ENCODE peak calls at places on chromosomes 1 and 21, in eight cellular contexts. One of them, this sample, is unnamed.
A peak's percentile ranks its signal among the peaks of the same experiment; 100 is the strongest.

GRCh38 chr1:204358145-204358544 is 1.6 kb downstream of the PLEKHA6 start:
- DNase-seq in fibroblast of the aortic adventitia: no peak
- DNase-seq in fibroblast of mammary gland: no peak
- DNase-seq in left ventricle myocardium inferior: no peak
- DNase-seq in body of pancreas: no peak
- DNase-seq in CD8-positive, alpha-beta T cell: no peak
- DNase-seq in Panc1: no peak
- DNase-seq in AG04450: no peak
- DNase-seq in this sample: no peak

GRCh38 chr1:7404046-7404742 is 366.9 kb upstream of the VAMP3 start:
- DNase-seq in fibroblast of the aortic adventitia: no peak
- DNase-seq in fibroblast of mammary gland: no peak
- DNase-seq in left ventricle myocardium inferior: no peak
- DNase-seq in body of pancreas: no peak
- DNase-seq in CD8-positive, alpha-beta T cell: no peak
- DNase-seq in Panc1: no peak
- DNase-seq in AG04450: no peak
- DNase-seq in this sample: no peak

GRCh38 chr1:233613252-233614172 is at the start of gene KCNK1:
- DNase-seq in fibroblast of the aortic adventitia: peak; percentile 94
- DNase-seq in fibroblast of mammary gland: peak; percentile 95
- DNase-seq in left ventricle myocardium inferior: peak; percentile 51
- DNase-seq in body of pancreas: peak; percentile 85
- DNase-seq in CD8-positive, alpha-beta T cell: no peak
- DNase-seq in Panc1: no peak
- DNase-seq in AG04450: no peak
- DNase-seq in this sample: peak; percentile 88

GRCh38 chr1:110255388-110255787 is 45.3 kb downstream of the KCNC4 start:
- DNase-seq in fibroblast of the aortic adventitia: no peak
- DNase-seq in fibroblast of mammary gland: no peak
- DNase-seq in left ventricle myocardium inferior: no peak
- DNase-seq in body of pancreas: no peak
- DNase-seq in CD8-positive, alpha-beta T cell: no peak
- DNase-seq in Panc1: no peak
- DNase-seq in AG04450: no peak
- DNase-seq in this sample: no peak

GRCh38 chr1:176696109-176696508 is 233.1 kb downstream of the PAPPA2 start:
- DNase-seq in fibroblast of the aortic adventitia: no peak
- DNase-seq in fibroblast of mammary gland: peak; percentile 73
- DNase-seq in left ventricle myocardium inferior: no peak
- DNase-seq in body of pancreas: peak; percentile 69
- DNase-seq in CD8-positive, alpha-beta T cell: no peak
- DNase-seq in Panc1: no peak
- DNase-seq in AG04450: no peak
- DNase-seq in this sample: peak; percentile 31

GRCh38 chr1:82697965-82698364 is 897.2 kb downstream of the ADGRL2 start:
- DNase-seq in fibroblast of the aortic adventitia: no peak
- DNase-seq in fibroblast of mammary gland: no peak
- DNase-seq in left ventricle myocardium inferior: no peak
- DNase-seq in body of pancreas: no peak
- DNase-seq in CD8-positive, alpha-beta T cell: no peak
- DNase-seq in Panc1: no peak
- DNase-seq in AG04450: no peak
- DNase-seq in this sample: no peak

GRCh38 chr1:230270185-230270939 is 155.8 kb downstream of the PGBD5 start:
- DNase-seq in fibroblast of the aortic adventitia: peak; percentile 78
- DNase-seq in fibroblast of mammary gland: no peak
- DNase-seq in left ventricle myocardium inferior: no peak
- DNase-seq in body of pancreas: no peak
- DNase-seq in CD8-positive, alpha-beta T cell: no peak
- DNase-seq in Panc1: no peak
- DNase-seq in AG04450: no peak
- DNase-seq in this sample: no peak

GRCh38 chr1:90335566-90335965 is 340.7 kb downstream of the ZNF326 start:
- DNase-seq in fibroblast of the aortic adventitia: no peak
- DNase-seq in fibroblast of mammary gland: no peak
- DNase-seq in left ventricle myocardium inferior: no peak
- DNase-seq in body of pancreas: no peak
- DNase-seq in CD8-positive, alpha-beta T cell: no peak
- DNase-seq in Panc1: no peak
- DNase-seq in AG04450: no peak
- DNase-seq in this sample: peak; percentile 17

GRCh38 chr1:25573961-25574360 is 30.6 kb downstream of the LDLRAP1 start:
- DNase-seq in fibroblast of the aortic adventitia: no peak
- DNase-seq in fibroblast of mammary gland: no peak
- DNase-seq in left ventricle myocardium inferior: no peak
- DNase-seq in body of pancreas: no peak
- DNase-seq in CD8-positive, alpha-beta T cell: no peak
- DNase-seq in Panc1: no peak
- DNase-seq in AG04450: no peak
- DNase-seq in this sample: no peak

GRCh38 chr1:209456878-209457277 is 126.6 kb upstream of the CAMK1G start:
- DNase-seq in fibroblast of the aortic adventitia: no peak
- DNase-seq in fibroblast of mammary gland: peak; percentile 22
- DNase-seq in left ventricle myocardium inferior: no peak
- DNase-seq in body of pancreas: no peak
- DNase-seq in CD8-positive, alpha-beta T cell: no peak
- DNase-seq in Panc1: no peak
- DNase-seq in AG04450: no peak
- DNase-seq in this sample: no peak

GRCh38 chr1:203281851-203282661 is 23.3 kb upstream of the BTG2 start:
- DNase-seq in fibroblast of the aortic adventitia: no peak
- DNase-seq in fibroblast of mammary gland: no peak
- DNase-seq in left ventricle myocardium inferior: no peak
- DNase-seq in body of pancreas: no peak
- DNase-seq in CD8-positive, alpha-beta T cell: no peak
- DNase-seq in Panc1: no peak
- DNase-seq in AG04450: no peak
- DNase-seq in this sample: no peak

GRCh38 chr1:24045766-24046165 is 65.6 kb upstream of the SRSF10 start:
- DNase-seq in fibroblast of the aortic adventitia: peak; percentile 69
- DNase-seq in fibroblast of mammary gland: peak; percentile 58
- DNase-seq in left ventricle myocardium inferior: no peak
- DNase-seq in body of pancreas: no peak
- DNase-seq in CD8-positive, alpha-beta T cell: no peak
- DNase-seq in Panc1: no peak
- DNase-seq in AG04450: no peak
- DNase-seq in this sample: no peak

GRCh38 chr1:172699111-172699510 is 40.2 kb downstream of the FASLG start:
- DNase-seq in fibroblast of the aortic adventitia: peak; percentile 22
- DNase-seq in fibroblast of mammary gland: peak; percentile 30
- DNase-seq in left ventricle myocardium inferior: no peak
- DNase-seq in body of pancreas: no peak
- DNase-seq in CD8-positive, alpha-beta T cell: peak; percentile 65
- DNase-seq in Panc1: no peak
- DNase-seq in AG04450: no peak
- DNase-seq in this sample: peak; percentile 71

GRCh38 chr1:98078586-98078985 is 157.8 kb upstream of the DPYD start:
- DNase-seq in fibroblast of the aortic adventitia: peak; percentile 19
- DNase-seq in fibroblast of mammary gland: peak; percentile 60
- DNase-seq in left ventricle myocardium inferior: no peak
- DNase-seq in body of pancreas: no peak
- DNase-seq in CD8-positive, alpha-beta T cell: no peak
- DNase-seq in Panc1: no peak
- DNase-seq in AG04450: no peak
- DNase-seq in this sample: no peak

GRCh38 chr1:153774780-153775431 is at the start of gene SLC27A3:
- DNase-seq in fibroblast of the aortic adventitia: peak; percentile 79
- DNase-seq in fibroblast of mammary gland: peak; percentile 64
- DNase-seq in left ventricle myocardium inferior: peak; percentile 86
- DNase-seq in body of pancreas: peak; percentile 59
- DNase-seq in CD8-positive, alpha-beta T cell: no peak
- DNase-seq in Panc1: no peak
- DNase-seq in AG04450: no peak
- DNase-seq in this sample: peak; percentile 43

GRCh38 chr1:111598534-111598933 is 21.1 kb upstream of the RAP1A start:
- DNase-seq in fibroblast of the aortic adventitia: no peak
- DNase-seq in fibroblast of mammary gland: no peak
- DNase-seq in left ventricle myocardium inferior: no peak
- DNase-seq in body of pancreas: no peak
- DNase-seq in CD8-positive, alpha-beta T cell: no peak
- DNase-seq in Panc1: no peak
- DNase-seq in AG04450: no peak
- DNase-seq in this sample: no peak

GRCh38 chr1:147243228-147243685 is 773 bp downstream of the CHD1L start:
- DNase-seq in fibroblast of the aortic adventitia: no peak
- DNase-seq in fibroblast of mammary gland: no peak
- DNase-seq in left ventricle myocardium inferior: peak; percentile 27
- DNase-seq in body of pancreas: peak; percentile 39
- DNase-seq in CD8-positive, alpha-beta T cell: no peak
- DNase-seq in Panc1: no peak
- DNase-seq in AG04450: no peak
- DNase-seq in this sample: no peak

GRCh38 chr1:59814901-59815825 is at the start of gene HOOK1:
- DNase-seq in fibroblast of the aortic adventitia: no peak
- DNase-seq in fibroblast of mammary gland: no peak
- DNase-seq in left ventricle myocardium inferior: no peak
- DNase-seq in body of pancreas: peak; percentile 46
- DNase-seq in CD8-positive, alpha-beta T cell: no peak
- DNase-seq in Panc1: no peak
- DNase-seq in AG04450: no peak
- DNase-seq in this sample: no peak

GRCh38 chr1:206713070-206713469 is 28.4 kb downstream of the MAPKAPK2 start:
- DNase-seq in fibroblast of the aortic adventitia: no peak
- DNase-seq in fibroblast of mammary gland: no peak
- DNase-seq in left ventricle myocardium inferior: no peak
- DNase-seq in body of pancreas: no peak
- DNase-seq in CD8-positive, alpha-beta T cell: no peak
- DNase-seq in Panc1: no peak
- DNase-seq in AG04450: no peak
- DNase-seq in this sample: no peak

GRCh38 chr1:175757381-175758015 is 14.1 kb upstream of the TNR start:
- DNase-seq in fibroblast of the aortic adventitia: no peak
- DNase-seq in fibroblast of mammary gland: peak; percentile 1
- DNase-seq in left ventricle myocardium inferior: no peak
- DNase-seq in body of pancreas: peak; percentile 47
- DNase-seq in CD8-positive, alpha-beta T cell: no peak
- DNase-seq in Panc1: peak; percentile 24
- DNase-seq in AG04450: no peak
- DNase-seq in this sample: no peak

GRCh38 chr21:45020629-45021427 is 53.6 kb upstream of the ADARB1 start:
- DNase-seq in fibroblast of the aortic adventitia: no peak
- DNase-seq in fibroblast of mammary gland: no peak
- DNase-seq in left ventricle myocardium inferior: peak; percentile 19
- DNase-seq in body of pancreas: peak; percentile 7
- DNase-seq in CD8-positive, alpha-beta T cell: no peak
- DNase-seq in Panc1: no peak
- DNase-seq in AG04450: no peak
- DNase-seq in this sample: no peak

GRCh38 chr1:202010042-202011015 is at the start of gene ELF3:
- DNase-seq in fibroblast of the aortic adventitia: no peak
- DNase-seq in fibroblast of mammary gland: no peak
- DNase-seq in left ventricle myocardium inferior: no peak
- DNase-seq in body of pancreas: peak; percentile 99
- DNase-seq in CD8-positive, alpha-beta T cell: no peak
- DNase-seq in Panc1: no peak
- DNase-seq in AG04450: no peak
- DNase-seq in this sample: no peak
- H3K4me3 ChIP-seq in fibroblast of the aortic adventitia: no peak within 1 kb of the TSS
- H3K4me3 ChIP-seq in fibroblast of mammary gland: no peak within 1 kb of the TSS
- H3K4me3 ChIP-seq in left ventricle myocardium inferior: no peak within 1 kb of the TSS
- H3K4me3 ChIP-seq in body of pancreas: peak within 1 kb of the TSS; percentile 75
- H3K4me3 ChIP-seq in CD8-positive, alpha-beta T cell: no peak within 1 kb of the TSS
- H3K4me3 ChIP-seq in Panc1: peak within 1 kb of the TSS; percentile 72
- H3K4me3 ChIP-seq in AG04450: no peak within 1 kb of the TSS
- H3K4me3 ChIP-seq in this sample: no peak within 1 kb of the TSS

GRCh38 chr1:227469708-227470107 is 93.6 kb upstream of the ZNF678 start:
- DNase-seq in fibroblast of the aortic adventitia: no peak
- DNase-seq in fibroblast of mammary gland: no peak
- DNase-seq in left ventricle myocardium inferior: no peak
- DNase-seq in body of pancreas: no peak
- DNase-seq in CD8-positive, alpha-beta T cell: no peak
- DNase-seq in Panc1: no peak
- DNase-seq in AG04450: no peak
- DNase-seq in this sample: no peak

GRCh38 chr1:227459977-227460376 is 103.4 kb upstream of the ZNF678 start:
- DNase-seq in fibroblast of the aortic adventitia: no peak
- DNase-seq in fibroblast of mammary gland: no peak
- DNase-seq in left ventricle myocardium inferior: no peak
- DNase-seq in body of pancreas: no peak
- DNase-seq in CD8-positive, alpha-beta T cell: no peak
- DNase-seq in Panc1: no peak
- DNase-seq in AG04450: no peak
- DNase-seq in this sample: no peak

GRCh38 chr1:227466039-227466645 is 97.2 kb upstream of the ZNF678 start:
- DNase-seq in fibroblast of the aortic adventitia: no peak
- DNase-seq in fibroblast of mammary gland: no peak
- DNase-seq in left ventricle myocardium inferior: no peak
- DNase-seq in body of pancreas: no peak
- DNase-seq in CD8-positive, alpha-beta T cell: no peak
- DNase-seq in Panc1: no peak
- DNase-seq in AG04450: no peak
- DNase-seq in this sample: no peak

GRCh38 chr1:227470688-227471087 is 92.7 kb upstream of the ZNF678 start:
- DNase-seq in fibroblast of the aortic adventitia: no peak
- DNase-seq in fibroblast of mammary gland: no peak
- DNase-seq in left ventricle myocardium inferior: no peak
- DNase-seq in body of pancreas: no peak
- DNase-seq in CD8-positive, alpha-beta T cell: no peak
- DNase-seq in Panc1: no peak
- DNase-seq in AG04450: no peak
- DNase-seq in this sample: no peak

DNA sequence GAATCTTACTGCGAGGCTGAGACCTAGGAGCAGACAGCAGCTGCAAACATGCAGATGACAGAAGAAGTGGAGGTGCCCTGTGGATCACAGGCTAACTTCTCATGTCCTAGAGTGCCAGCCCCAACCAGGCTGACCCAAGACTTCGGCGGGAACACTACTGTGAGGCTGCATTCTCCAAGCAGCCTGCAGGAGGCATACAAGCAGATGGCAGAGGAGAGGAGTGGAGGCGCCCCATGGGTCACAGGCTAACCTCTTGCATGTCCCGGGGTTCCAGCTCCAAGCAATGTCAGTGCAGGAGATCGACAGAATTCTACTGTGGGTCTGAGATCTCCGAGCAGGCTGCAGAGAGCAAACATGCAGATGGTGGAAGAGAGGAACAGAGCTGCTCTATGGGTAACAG is 98.1 kb upstream of the ZNF678 start:
- DNase-seq in fibroblast of the aortic adventitia: no peak
- DNase-seq in fibroblast of mammary gland: no peak
- DNase-seq in left ventricle myocardium inferior: no peak
- DNase-seq in body of pancreas: no peak
- DNase-seq in CD8-positive, alpha-beta T cell: no peak
- DNase-seq in Panc1: no peak
- DNase-seq in AG04450: no peak
- DNase-seq in this sample: no peak
- TF ChIP-seq CTCF in fibroblast of the aortic adventitia: no peak
- TF ChIP-seq CTCF in fibroblast of mammary gland: no peak
- TF ChIP-seq CTCF in left ventricle myocardium inferior: no peak
- TF ChIP-seq CTCF in body of pancreas: no peak
- TF ChIP-seq CTCF in CD8-positive, alpha-beta T cell: no peak
- TF ChIP-seq CTCF in Panc1: peak; percentile 15
- TF ChIP-seq CTCF in AG04450: no peak
- TF ChIP-seq CTCF in this sample: peak; percentile 2

GRCh38 chr1:9821710-9822109 is 2.1 kb downstream of the CLSTN1 start:
- DNase-seq in fibroblast of the aortic adventitia: no peak
- DNase-seq in fibroblast of mammary gland: no peak
- DNase-seq in left ventricle myocardium inferior: no peak
- DNase-seq in body of pancreas: no peak
- DNase-seq in CD8-positive, alpha-beta T cell: no peak
- DNase-seq in Panc1: no peak
- DNase-seq in AG04450: no peak
- DNase-seq in this sample: no peak
- H3K4me3 ChIP-seq in fibroblast of the aortic adventitia: peak overlapping the region; percentile 92
- H3K4me3 ChIP-seq in fibroblast of mammary gland: no peak overlapping the region
- H3K4me3 ChIP-seq in left ventricle myocardium inferior: no peak overlapping the region
- H3K4me3 ChIP-seq in body of pancreas: no peak overlapping the region
- H3K4me3 ChIP-seq in CD8-positive, alpha-beta T cell: peak overlapping the region; percentile 58
- H3K4me3 ChIP-seq in Panc1: no peak overlapping the region
- H3K4me3 ChIP-seq in AG04450: peak overlapping the region; percentile 97
- H3K4me3 ChIP-seq in this sample: no peak overlapping the region

GRCh38 chr1:95086949-95087533 is 14.3 kb upstream of the ALG14 start:
- DNase-seq in fibroblast of the aortic adventitia: peak; percentile 94
- DNase-seq in fibroblast of mammary gland: peak; percentile 96
- DNase-seq in left ventricle myocardium inferior: no peak
- DNase-seq in body of pancreas: no peak
- DNase-seq in CD8-positive, alpha-beta T cell: no peak
- DNase-seq in Panc1: no peak
- DNase-seq in AG04450: peak; percentile 65
- DNase-seq in this sample: peak; percentile 90
- TF ChIP-seq CTCF in fibroblast of the aortic adventitia: no peak
- TF ChIP-seq CTCF in fibroblast of mammary gland: no peak
- TF ChIP-seq CTCF in left ventricle myocardium inferior: no peak
- TF ChIP-seq CTCF in body of pancreas: no peak
- TF ChIP-seq CTCF in CD8-positive, alpha-beta T cell: no peak
- TF ChIP-seq CTCF in Panc1: no peak
- TF ChIP-seq CTCF in AG04450: no peak
- TF ChIP-seq CTCF in this sample: no peak

This sample was measured in astrocyte of the spinal cord.